ENCODE peak calls at places on chromosomes 2 and 18, in six cellular contexts. G is A673, D is HL-60, T is HCT116, H is fibroblast of lung, I is hepatocyte. F is an unnamed sample.

GRCh38 chr2:207748993-207749392 is 20.7 kb downstream of the FZD5 start:
- DNase-seq in G (no peak), I (no peak), T (no peak), D (no peak), H (no peak), F (no peak)

GRCh38 chr18:33051397-33051796 is 278.6 kb upstream of the KLHL14 start:
- DNase-seq in H (peak), I (peak), T (no peak), D (no peak), G (peak), F (no peak)

GRCh38 chr2:38866773-38867443 is 8.8 kb downstream of the DHX57 start:
- DNase-seq in G (no peak), I (no peak), D (no peak), H (no peak), T (no peak), F (no peak)

GRCh38 chr2:160835166-160835565 is 325.1 kb upstream of the TANK start:
- DNase-seq in G (no peak), H (peak), I (no peak), D (no peak), T (no peak), F (no peak)

GRCh38 chr18:69648486-69648885 is 247.8 kb downstream of the DOK6 start:
- DNase-seq in T (no peak), D (no peak), I (no peak), H (no peak), G (no peak), F (no peak)

GRCh38 chr18:54229660-54230059 is 5.2 kb upstream of the MBD2 start:
- DNase-seq in H (no peak), G (no peak), I (no peak), T (no peak), D (no peak), F (no peak)

GRCh38 chr2:203650860-203651613 is 55.4 kb upstream of the CD28 start:
- DNase-seq in D (peak), I (peak), T (peak), G (peak), H (peak), F (no peak)

GRCh38 chr2:122209377-122209776 is 453.9 kb downstream of the TSN start:
- DNase-seq in H (no peak), G (no peak), D (no peak), I (no peak), T (no peak), F (no peak)

GRCh38 chr18:25176516-25177042 is 175.4 kb downstream of the ZNF521 start:
- DNase-seq in G (no peak), I (no peak), H (no peak), D (no peak), T (no peak), F (no peak)

GRCh38 chr2:73938761-73939352 is 12.2 kb downstream of the DGUOK start:
- DNase-seq in G (no peak), H (peak), D (no peak), T (no peak), I (no peak), F (no peak)

GRCh38 chr2:217899231-217900009 is 103.4 kb downstream of the TNS1 start:
- DNase-seq in T (peak), H (peak), G (no peak), D (peak), I (peak), F (no peak)

GRCh38 chr2:187580462-187581124 is 26.4 kb upstream of the TFPI start:
- DNase-seq in G (peak), H (peak), D (no peak), T (peak), I (peak), F (no peak)

GRCh38 chr18:79988925-79989361 is 580 bp upstream of the TXNL4A start:
- DNase-seq in I (peak), D (peak), T (no peak), H (peak), G (peak), F (no peak)

GRCh38 chr2:134411828-134412638 is 158.2 kb downstream of the MGAT5 start:
- DNase-seq in T (peak), H (peak), G (peak), D (peak), I (peak), F (peak)

GRCh38 chr2:77397763-77398162 is 124.4 kb downstream of the LRRTM4 start:
- DNase-seq in T (no peak), G (no peak), I (peak), D (no peak), H (no peak), F (no peak)

GRCh38 chr2:150410809-150411208 is 76.7 kb downstream of the RND3 start:
- DNase-seq in D (no peak), G (no peak), T (no peak), I (no peak), H (peak), F (no peak)

GRCh38 chr2:74867841-74868658 is 34.1 kb downstream of the HK2 start:
- DNase-seq in D (no peak), T (no peak), H (peak), I (peak), G (no peak), F (no peak)

GRCh38 chr2:71536311-71536710 is 83.0 kb downstream of the DYSF start:
- DNase-seq in I (no peak), D (no peak), T (no peak), H (no peak), G (no peak), F (no peak)

GRCh38 chr18:12278765-12279682 is 24.9 kb downstream of the CIDEA start:
- DNase-seq in H (peak), D (no peak), T (no peak), G (no peak), I (peak), F (peak)

GRCh38 chr2:192082121-192082520 is 112.6 kb downstream of the TMEFF2 start:
- DNase-seq in I (no peak), D (no peak), H (no peak), G (no peak), T (no peak), F (no peak)

GRCh38 chr2:152577611-152578010 is 139.7 kb downstream of the PRPF40A start:
- DNase-seq in T (no peak), D (no peak), H (peak), I (no peak), G (peak), F (no peak)

GRCh38 chr2:70084973-70085710 is 2.1 kb upstream of the PCBP1 start:
- DNase-seq in G (no peak), H (no peak), T (peak), I (peak), D (peak), F (no peak)

GRCh38 chr2:43818761-43819160 is 19.9 kb downstream of the ABCG5 start:
- DNase-seq in G (peak), H (peak), D (peak), I (peak), T (peak), F (no peak)

GRCh38 chr2:128550389-128550788 is 231.7 kb upstream of the HS6ST1 start:
- DNase-seq in G (no peak), D (no peak), T (no peak), I (no peak), H (no peak), F (no peak)

GRCh38 chr2:238919307-238919706 is 71.4 kb downstream of the TWIST2 start:
- DNase-seq in D (no peak), G (no peak), T (no peak), H (no peak), I (no peak), F (no peak)

GRCh38 chr2:239275037-239275685 is 125.7 kb downstream of the HDAC4 start:
- DNase-seq in I (peak), D (peak), T (peak), H (peak), G (peak), F (peak)

GRCh38 chr2:159904127-159904564 is 106.1 kb upstream of the CD302 start:
- DNase-seq in I (no peak), H (no peak), D (peak), T (no peak), G (no peak), F (no peak)

GRCh38 chr2:20584045-20584636 is 66.8 kb downstream of the HS1BP3 start:
- DNase-seq in G (no peak), T (peak), I (no peak), D (no peak), H (no peak), F (no peak)

GRCh38 chr2:95312543-95313205 is 15.5 kb downstream of the KCNIP3 start:
- DNase-seq in T (no peak), H (no peak), D (no peak), G (no peak), I (no peak), F (peak)

GRCh38 chr18:70522183-70522582 is 233.3 kb downstream of the SOCS6 start:
- DNase-seq in G (no peak), D (no peak), T (no peak), I (no peak), H (no peak), F (no peak)

DNA sequence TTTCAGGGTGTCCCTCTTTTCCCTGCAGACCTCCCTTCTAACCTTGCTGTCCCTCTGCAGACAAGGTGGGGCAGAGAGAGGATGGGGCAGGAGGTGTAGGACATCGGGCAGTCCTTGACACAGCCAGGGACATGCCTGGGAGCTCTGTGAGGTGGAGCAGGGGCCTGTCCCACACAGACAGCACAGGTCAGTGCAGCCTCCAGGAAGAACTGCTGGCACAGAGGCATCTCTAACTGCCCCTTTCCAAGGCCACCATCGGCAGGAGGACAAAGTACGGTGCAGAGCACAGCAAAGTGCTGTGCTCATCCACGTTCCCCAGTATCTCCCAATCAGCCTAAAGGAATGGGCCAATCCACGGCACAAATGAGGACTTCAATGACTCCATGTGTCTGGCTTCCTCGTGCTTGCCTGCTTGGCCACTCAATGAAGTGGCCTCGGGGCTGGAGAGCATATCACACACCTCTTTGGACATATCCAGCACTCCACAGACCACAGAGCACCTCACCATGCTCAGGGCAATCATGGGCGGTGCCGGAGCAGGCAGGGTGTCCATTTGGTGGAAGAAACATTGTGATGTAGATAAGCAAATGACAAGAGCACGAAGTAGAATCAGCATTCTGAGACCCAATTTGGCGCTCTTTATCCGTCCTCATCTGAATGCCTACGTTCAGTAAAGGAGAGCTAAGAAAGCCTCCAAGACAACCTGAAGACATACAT is 11.9 kb downstream of the CHST10 start:
- DNase-seq in T (no peak), D (no peak), G (no peak), I (no peak), H (no peak), F (no peak)
- TF ChIP-seq CTCF in T (no peak), D (no peak), G (no peak), I (no peak), H (no peak), F (no peak)

GRCh38 chr2:42170619-42171395 is 1.7 kb downstream of the EML4 start:
- DNase-seq in H (no peak), D (no peak), T (no peak), G (peak), I (no peak), F (no peak)

GRCh38 chr2:42167458-42167857 is 1.7 kb upstream of the EML4 start:
- DNase-seq in H (peak), T (no peak), G (no peak), D (no peak), I (no peak), F (no peak)

GRCh38 chr2:42169869-42170465 is 814 bp downstream of the EML4 start:
- DNase-seq in G (peak), D (peak), T (no peak), I (no peak), H (peak), F (no peak)

GRCh38 chr2:42169100-42169868 is at the start of gene EML4:
- DNase-seq in D (peak), T (peak), I (peak), H (peak), G (peak), F (peak)

GRCh38 chr2:42168459-42169099 is 574 bp upstream of the EML4 start:
- DNase-seq in I (no peak), T (no peak), H (peak), D (no peak), G (no peak), F (no peak)
- H3K4me3 ChIP-seq in I (no peak), T (no peak), H (peak), D (no peak), G (no peak), F (peak)

GRCh38 chr2:197515277-197515797 is 529 bp upstream of the MOB4 start:
- DNase-seq in D (peak), I (peak), T (peak), G (no peak), H (no peak), F (no peak)

GRCh38 chr2:197517150-197517549 is 1.3 kb downstream of the MOB4 start:
- DNase-seq in G (no peak), H (no peak), I (no peak), T (no peak), D (no peak), F (no peak)

GRCh38 chr2:197514754-197515153 is 1.1 kb upstream of the MOB4 start:
- DNase-seq in G (no peak), H (peak), I (no peak), D (peak), T (no peak), F (no peak)

DNA sequence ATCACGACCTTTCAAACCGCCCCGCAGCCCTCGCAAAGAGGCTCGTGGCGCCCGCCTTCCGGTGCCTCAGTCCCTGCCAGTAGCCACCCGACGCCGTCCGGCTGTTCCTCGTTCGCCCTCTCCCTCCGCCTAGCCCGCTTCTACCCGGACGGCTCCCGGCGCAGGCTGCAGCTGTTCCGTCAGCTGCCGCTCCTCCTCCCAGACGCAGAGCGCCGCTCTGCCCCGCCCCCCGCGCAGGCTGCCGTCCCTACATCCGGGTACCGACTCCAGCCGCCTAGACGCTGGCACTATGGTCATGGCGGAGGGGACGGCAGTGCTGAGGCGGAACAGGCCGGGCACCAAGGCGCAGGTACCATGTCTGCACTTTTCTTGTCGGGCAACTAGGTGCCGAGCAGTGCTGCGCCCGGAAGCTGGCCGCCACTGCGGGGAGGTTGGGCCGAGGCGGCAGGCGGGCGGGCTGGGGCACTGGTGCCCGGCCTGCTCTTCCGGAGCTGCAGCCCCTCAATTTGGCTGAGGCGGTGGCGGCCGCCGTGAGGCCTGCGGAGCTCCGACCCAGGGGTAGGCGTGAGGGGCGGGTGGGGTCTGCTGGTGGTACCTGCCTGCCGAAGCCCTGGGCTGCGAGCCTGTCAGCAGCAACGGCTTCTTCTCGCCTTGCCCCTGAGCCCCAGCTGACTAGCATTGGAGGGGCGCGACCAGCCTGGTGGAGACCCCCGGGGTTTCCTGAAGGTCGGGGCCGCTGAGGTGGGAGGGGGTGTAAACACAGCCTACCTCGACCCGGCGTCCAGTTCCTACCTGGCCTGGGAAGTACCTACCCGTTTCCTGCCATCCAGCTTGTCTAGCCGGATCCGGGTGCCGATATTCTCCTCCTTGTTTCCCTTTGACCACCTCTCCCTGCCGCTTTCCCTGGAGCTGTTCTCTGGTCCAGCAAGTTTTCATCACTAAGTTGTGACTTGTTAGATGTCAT is at the start of gene MOB4:
- DNase-seq in H (peak), T (peak), I (peak), G (peak), D (peak), F (peak)
- TF ChIP-seq CTCF in H (no peak), T (no peak), I (no peak), G (no peak), D (no peak), F (peak)

GRCh38 chr2:99278793-99279291 is 22.2 kb downstream of the LYG1 start:
- DNase-seq in G (no peak), I (peak), D (no peak), H (peak), T (no peak), F (no peak)
- H3K4me3 ChIP-seq in G (no peak), I (no peak), D (no peak), H (peak), T (no peak), F (no peak)

GRCh38 chr2:225020157-225020864 is 22.0 kb downstream of the DOCK10 start:
- DNase-seq in D (no peak), I (no peak), G (no peak), H (peak), T (no peak), F (no peak)

GRCh38 chr2:225017098-225017685 is 25.1 kb downstream of the DOCK10 start:
- DNase-seq in H (no peak), G (no peak), I (no peak), T (no peak), D (no peak), F (no peak)

GRCh38 chr2:225013432-225014048 is 28.7 kb downstream of the DOCK10 start:
- DNase-seq in G (no peak), D (no peak), H (peak), T (no peak), I (no peak), F (no peak)

GRCh38 chr2:225019100-225019499 is 23.2 kb downstream of the DOCK10 start:
- DNase-seq in H (no peak), G (no peak), T (no peak), I (no peak), D (no peak), F (no peak)

GRCh38 chr2:225017713-225018112 is 24.6 kb downstream of the DOCK10 start:
- DNase-seq in H (no peak), I (no peak), D (no peak), T (no peak), G (no peak), F (no peak)
- TF ChIP-seq CTCF in H (no peak), I (no peak), D (no peak), T (no peak), G (no peak), F (no peak)

GRCh38 chr2:130756041-130756720 is 841 bp downstream of the AMER3 start:
- DNase-seq in T (no peak), G (peak), H (peak), D (no peak), I (peak), F (no peak)
- H3K4me3 ChIP-seq in T (no peak), G (no peak), H (no peak), D (no peak), I (peak), F (peak)

DNA sequence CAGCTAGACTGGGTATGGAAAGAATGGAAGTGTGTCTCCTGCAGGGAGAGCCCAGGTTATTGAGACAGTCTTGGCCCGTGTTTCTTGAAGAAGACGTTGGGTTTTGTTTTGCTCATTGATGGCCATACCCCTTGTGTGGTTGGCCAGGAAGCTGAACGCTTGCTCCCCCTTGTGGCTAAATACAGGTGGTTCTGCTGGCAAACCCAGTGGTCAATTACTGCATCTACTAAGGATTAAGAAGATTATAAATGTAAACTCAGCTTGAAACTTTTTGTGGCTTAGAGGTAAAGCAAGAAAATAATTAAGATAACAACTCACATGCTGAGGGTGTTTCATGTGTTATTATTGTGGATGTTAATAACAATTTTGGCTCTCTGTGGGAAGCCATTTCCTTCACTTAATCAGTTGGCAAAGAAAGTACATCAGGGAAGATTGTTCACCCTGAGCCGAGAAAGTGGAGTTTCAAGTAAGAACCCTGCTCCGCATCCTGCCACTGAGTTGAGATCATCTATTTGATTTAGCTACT is 91.8 kb downstream of the NEDD4L start:
- DNase-seq in I (peak), D (peak), H (peak), T (peak), G (peak), F (no peak)
- TF ChIP-seq CTCF in I (peak), D (peak), H (peak), T (peak), G (peak), F (peak)